ENCODE peak calls at places on chromosomes 1 and 21, in eight cellular contexts. Z is Caco-2; E is NCI-H2029 treated with DMSO at 0.1 percent for 48 hours; J is stimulated activated CD8-positive, alpha-beta memory T cell treated with anti-CD3 and anti-CD28 coated beads, Interleukin-4, amount 100 ng/mL, for 24 hours; Q is stimulated activated CD4-positive, alpha-beta T cell treated with anti-CD3 and anti-CD28 coated beads, Interleukin-12 subunit alpha, Interleukin-12 subunit beta, amount 100 ng/mL, for 48 hours; X is NCI-H345; L is activated CD4-positive, alpha-beta T cell treated with anti-CD3 and anti-CD28 coated beads, Interleukin-2, amount 50 U/mL, for 48 hours; V is mesenteric fat pad. B is an unnamed sample.

GRCh38 chr1:35210306-35211112 is 17.6 kb upstream of the SFPQ start:
- DNase-seq in Z (no peak), E (no peak), J (no peak), Q (no peak), X (no peak), L (no peak), V (peak; percentile 80), B (no peak)

GRCh38 chr21:34029724-34030528 is 43.5 kb upstream of the MRPS6 start:
- DNase-seq in Z (peak; percentile 56), E (peak; percentile 42), J (peak; percentile 20), Q (peak; percentile 40), X (no peak), L (peak; percentile 33), V (no peak), B (no peak)

GRCh38 chr1:66380452-66381212 is 153.3 kb upstream of the SGIP1 start:
- DNase-seq in Z (no peak), E (no peak), J (no peak), Q (no peak), X (no peak), L (no peak), V (no peak), B (no peak)

GRCh38 chr1:83799474-83800085 is 199.4 kb downstream of the TTLL7 start:
- DNase-seq in Z (no peak), E (peak; percentile 68), J (no peak), Q (no peak), X (peak; percentile 18), L (no peak), V (no peak), B (no peak)

GRCh38 chr1:60960846-60961542 is 121.4 kb upstream of the NFIA start:
- DNase-seq in Z (no peak), E (no peak), J (no peak), Q (no peak), X (no peak), L (no peak), V (no peak), B (no peak)

GRCh38 chr1:94209425-94209824 is 28.0 kb downstream of the ARHGAP29 start:
- DNase-seq in Z (no peak), E (no peak), J (no peak), Q (no peak), X (no peak), L (no peak), V (no peak), B (no peak)

GRCh38 chr1:48673725-48674124 is 103.0 kb downstream of the BEND5 start:
- DNase-seq in Z (peak; percentile 10), E (no peak), J (no peak), Q (no peak), X (no peak), L (no peak), V (no peak), B (no peak)

GRCh38 chr1:212045981-212046380 is 10.4 kb downstream of the DTL start:
- DNase-seq in Z (no peak), E (no peak), J (no peak), Q (no peak), X (no peak), L (no peak), V (no peak), B (no peak)

GRCh38 chr1:170967042-170967910 is 31.9 kb downstream of the MROH9 start:
- DNase-seq in Z (peak; percentile 25), E (no peak), J (no peak), Q (no peak), X (peak; percentile 22), L (no peak), V (no peak), B (no peak)

GRCh38 chr21:26756491-26757159 is 88.6 kb downstream of the ADAMTS1 start:
- DNase-seq in Z (no peak), E (no peak), J (no peak), Q (no peak), X (no peak), L (no peak), V (no peak), B (no peak)

GRCh38 chr1:2395245-2395644 is 3.6 kb downstream of the RER1 start:
- DNase-seq in Z (no peak), E (no peak), J (no peak), Q (no peak), X (no peak), L (no peak), V (no peak), B (no peak)

GRCh38 chr1:236495359-236496120 is 28.2 kb upstream of the LGALS8 start:
- DNase-seq in Z (peak; percentile 75), E (peak; percentile 30), J (no peak), Q (no peak), X (peak; percentile 47), L (no peak), V (no peak), B (no peak)

GRCh38 chr1:41664861-41665640 is 180.6 kb upstream of the EDN2 start:
- DNase-seq in Z (peak; percentile 73), E (no peak), J (no peak), Q (no peak), X (no peak), L (no peak), V (no peak), B (no peak)

GRCh38 chr1:119859647-119860046 is 36.7 kb downstream of the ADAM30 start:
- DNase-seq in Z (no peak), E (no peak), J (no peak), Q (no peak), X (peak; percentile 28), L (no peak), V (no peak), B (no peak)

GRCh38 chr1:211920141-211920572 is 89.6 kb upstream of the LPGAT1 start:
- DNase-seq in Z (no peak), E (peak; percentile 87), J (no peak), Q (no peak), X (no peak), L (no peak), V (no peak), B (no peak)

GRCh38 chr1:92990828-92991227 is 29.6 kb upstream of the DIPK1A start:
- DNase-seq in Z (no peak), E (peak; percentile 84), J (no peak), Q (no peak), X (peak; percentile 24), L (no peak), V (no peak), B (no peak)

GRCh38 chr1:234896477-234897364 is 231.9 kb downstream of the TOMM20 start:
- DNase-seq in Z (no peak), E (no peak), J (no peak), Q (no peak), X (no peak), L (no peak), V (no peak), B (no peak)

GRCh38 chr1:199272690-199273089 is 633.9 kb downstream of the PTPRC start:
- DNase-seq in Z (no peak), E (no peak), J (no peak), Q (no peak), X (no peak), L (no peak), V (no peak), B (no peak)

GRCh38 chr1:3814771-3815561 is 18.7 kb upstream of the LRRC47 start:
- DNase-seq in Z (no peak), E (no peak), J (no peak), Q (no peak), X (no peak), L (no peak), V (no peak), B (no peak)

GRCh38 chr1:29519733-29520132 is 283.4 kb downstream of the PTPRU start:
- DNase-seq in Z (no peak), E (no peak), J (no peak), Q (no peak), X (no peak), L (no peak), V (peak; percentile 45), B (no peak)